ENCODE peak calls at places on chromosomes 5 and 9, in nine cellular contexts. One of them, this sample, is unnamed.

GRCh38 chr9:25374281-25374680 is 304.0 kb downstream of the TUSC1 start:
- DNase-seq in uterus: no peak
- DNase-seq in ovary: no peak
- DNase-seq in right lobe of liver: no peak
- DNase-seq in heart left ventricle: no peak
- DNase-seq in transverse colon: no peak
- DNase-seq in tibial nerve: no peak
- DNase-seq in sigmoid colon: no peak
- DNase-seq in body of pancreas: no peak
- DNase-seq in this sample: no peak

GRCh38 chr9:136787690-136788400 is 3.3 kb upstream of the TMEM141 start:
- DNase-seq in uterus: peak; percentile 64
- DNase-seq in ovary: peak; percentile 75
- DNase-seq in right lobe of liver: peak; percentile 76
- DNase-seq in heart left ventricle: peak; percentile 69
- DNase-seq in transverse colon: peak; percentile 77
- DNase-seq in tibial nerve: peak; percentile 77
- DNase-seq in sigmoid colon: peak; percentile 86
- DNase-seq in body of pancreas: peak; percentile 71
- DNase-seq in this sample: no peak

GRCh38 chr9:89564257-89564878 is 40.4 kb upstream of the GADD45G start:
- DNase-seq in uterus: no peak
- DNase-seq in ovary: no peak
- DNase-seq in right lobe of liver: no peak
- DNase-seq in heart left ventricle: no peak
- DNase-seq in transverse colon: no peak
- DNase-seq in tibial nerve: no peak
- DNase-seq in sigmoid colon: no peak
- DNase-seq in body of pancreas: no peak
- DNase-seq in this sample: no peak

GRCh38 chr5:171666815-171667214 is 118.8 kb upstream of the SMIM23 start:
- DNase-seq in uterus: no peak
- DNase-seq in ovary: no peak
- DNase-seq in right lobe of liver: no peak
- DNase-seq in heart left ventricle: no peak
- DNase-seq in transverse colon: no peak
- DNase-seq in tibial nerve: no peak
- DNase-seq in sigmoid colon: no peak
- DNase-seq in body of pancreas: no peak
- DNase-seq in this sample: no peak

GRCh38 chr5:161544350-161544765 is 2.2 kb downstream of the GABRB2 start:
- DNase-seq in uterus: no peak
- DNase-seq in ovary: no peak
- DNase-seq in right lobe of liver: no peak
- DNase-seq in heart left ventricle: peak; percentile 23
- DNase-seq in transverse colon: peak; percentile 33
- DNase-seq in tibial nerve: no peak
- DNase-seq in sigmoid colon: no peak
- DNase-seq in body of pancreas: peak; percentile 59
- DNase-seq in this sample: no peak

GRCh38 chr5:69368458-69369368 is 607 bp downstream of the AK6 start:
- DNase-seq in uterus: no peak
- DNase-seq in ovary: no peak
- DNase-seq in right lobe of liver: no peak
- DNase-seq in heart left ventricle: no peak
- DNase-seq in transverse colon: no peak
- DNase-seq in tibial nerve: peak; percentile 7
- DNase-seq in sigmoid colon: no peak
- DNase-seq in body of pancreas: no peak
- DNase-seq in this sample: no peak

GRCh38 chr5:7181841-7182240 is 214.1 kb upstream of the ADCY2 start:
- DNase-seq in uterus: no peak
- DNase-seq in ovary: no peak
- DNase-seq in right lobe of liver: no peak
- DNase-seq in heart left ventricle: no peak
- DNase-seq in transverse colon: peak; percentile 10
- DNase-seq in tibial nerve: no peak
- DNase-seq in sigmoid colon: no peak
- DNase-seq in body of pancreas: no peak
- DNase-seq in this sample: no peak

GRCh38 chr5:121189569-121190305 is 661.9 kb upstream of the FTMT start:
- DNase-seq in uterus: no peak
- DNase-seq in ovary: no peak
- DNase-seq in right lobe of liver: no peak
- DNase-seq in heart left ventricle: no peak
- DNase-seq in transverse colon: no peak
- DNase-seq in tibial nerve: peak; percentile 8
- DNase-seq in sigmoid colon: no peak
- DNase-seq in body of pancreas: peak; percentile 21
- DNase-seq in this sample: no peak

GRCh38 chr9:92097997-92098482 is 17.2 kb downstream of the SPTLC1 start:
- DNase-seq in uterus: peak; percentile 47
- DNase-seq in ovary: peak; percentile 71
- DNase-seq in right lobe of liver: peak; percentile 88
- DNase-seq in heart left ventricle: peak; percentile 82
- DNase-seq in transverse colon: peak; percentile 93
- DNase-seq in tibial nerve: peak; percentile 16
- DNase-seq in sigmoid colon: peak; percentile 94
- DNase-seq in body of pancreas: peak; percentile 99
- DNase-seq in this sample: no peak

GRCh38 chr9:111178361-111179043 is 140.2 kb upstream of the LPAR1 start:
- DNase-seq in uterus: no peak
- DNase-seq in ovary: no peak
- DNase-seq in right lobe of liver: no peak
- DNase-seq in heart left ventricle: no peak
- DNase-seq in transverse colon: no peak
- DNase-seq in tibial nerve: no peak
- DNase-seq in sigmoid colon: no peak
- DNase-seq in body of pancreas: no peak
- DNase-seq in this sample: no peak

GRCh38 chr5:17317499-17317898 is 100.1 kb downstream of the BASP1 start:
- DNase-seq in uterus: no peak
- DNase-seq in ovary: no peak
- DNase-seq in right lobe of liver: no peak
- DNase-seq in heart left ventricle: no peak
- DNase-seq in transverse colon: peak; percentile 17
- DNase-seq in tibial nerve: no peak
- DNase-seq in sigmoid colon: no peak
- DNase-seq in body of pancreas: no peak
- DNase-seq in this sample: no peak

GRCh38 chr5:76610196-76610595 is 13.0 kb downstream of the F2RL2 start:
- DNase-seq in uterus: no peak
- DNase-seq in ovary: no peak
- DNase-seq in right lobe of liver: no peak
- DNase-seq in heart left ventricle: no peak
- DNase-seq in transverse colon: no peak
- DNase-seq in tibial nerve: no peak
- DNase-seq in sigmoid colon: no peak
- DNase-seq in body of pancreas: no peak
- DNase-seq in this sample: no peak

GRCh38 chr5:72767289-72768010 is 49.0 kb upstream of the TNPO1 start:
- DNase-seq in uterus: no peak
- DNase-seq in ovary: no peak
- DNase-seq in right lobe of liver: peak; percentile 48
- DNase-seq in heart left ventricle: no peak
- DNase-seq in transverse colon: no peak
- DNase-seq in tibial nerve: no peak
- DNase-seq in sigmoid colon: no peak
- DNase-seq in body of pancreas: no peak
- DNase-seq in this sample: no peak

GRCh38 chr9:126532951-126533910 is 80.5 kb upstream of the LMX1B start:
- DNase-seq in uterus: no peak
- DNase-seq in ovary: no peak
- DNase-seq in right lobe of liver: no peak
- DNase-seq in heart left ventricle: no peak
- DNase-seq in transverse colon: no peak
- DNase-seq in tibial nerve: no peak
- DNase-seq in sigmoid colon: no peak
- DNase-seq in body of pancreas: no peak
- DNase-seq in this sample: no peak
- H3K27me3 ChIP-seq in uterus: peaks cover 5% of the 10 kb centered on the region
- H3K27me3 ChIP-seq in ovary: no peaks in the 10 kb centered on the region
- H3K27me3 ChIP-seq in right lobe of liver: no peaks in the 10 kb centered on the region
- H3K27me3 ChIP-seq in heart left ventricle: no peaks in the 10 kb centered on the region
- H3K27me3 ChIP-seq in transverse colon: peaks cover 55% of the 10 kb centered on the region
- H3K27me3 ChIP-seq in tibial nerve: peaks cover 47% of the 10 kb centered on the region
- H3K27me3 ChIP-seq in sigmoid colon: peaks cover 66% of the 10 kb centered on the region
- H3K27me3 ChIP-seq in body of pancreas: no peaks in the 10 kb centered on the region
- H3K27me3 ChIP-seq in this sample: no peaks in the 10 kb centered on the region

DNA sequence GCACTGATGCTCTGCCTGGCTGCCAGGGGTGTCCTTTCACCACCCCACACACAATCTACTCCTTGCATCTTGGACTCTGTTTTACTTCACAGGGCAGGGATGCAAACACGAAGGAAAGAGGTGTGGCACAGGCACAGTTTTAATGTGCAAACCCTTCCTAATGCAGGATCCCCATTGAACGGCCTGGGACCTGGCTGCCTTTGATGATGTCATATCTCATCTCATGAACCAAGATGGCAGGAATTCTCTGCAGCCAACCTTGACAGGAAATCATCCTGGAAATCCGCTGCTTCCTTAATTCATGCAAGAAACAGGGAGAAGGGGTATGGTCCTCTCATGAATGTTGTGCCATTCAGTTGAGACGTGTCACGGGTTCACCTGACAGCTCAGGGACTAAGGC is 91.4 kb downstream of the LMNB1 start:
- DNase-seq in uterus: no peak
- DNase-seq in ovary: no peak
- DNase-seq in right lobe of liver: no peak
- DNase-seq in heart left ventricle: no peak
- DNase-seq in transverse colon: no peak
- DNase-seq in tibial nerve: no peak
- DNase-seq in sigmoid colon: no peak
- DNase-seq in body of pancreas: no peak
- DNase-seq in this sample: peak; percentile 82
- TF ChIP-seq POLR2A in uterus: no peak
- TF ChIP-seq POLR2A in ovary: no peak
- TF ChIP-seq POLR2A in right lobe of liver: no peak
- TF ChIP-seq POLR2A in heart left ventricle: no peak
- TF ChIP-seq POLR2A in transverse colon: no peak
- TF ChIP-seq POLR2A in tibial nerve: no peak
- TF ChIP-seq POLR2A in sigmoid colon: no peak
- TF ChIP-seq POLR2A in body of pancreas: no peak
- TF ChIP-seq POLR2A in this sample: no peak

GRCh38 chr5:14871084-14871572 is 450 bp downstream of the ANKH start:
- DNase-seq in uterus: peak; percentile 32
- DNase-seq in ovary: peak; percentile 55
- DNase-seq in right lobe of liver: peak; percentile 40
- DNase-seq in heart left ventricle: peak; percentile 57
- DNase-seq in transverse colon: peak; percentile 41
- DNase-seq in tibial nerve: no peak
- DNase-seq in sigmoid colon: peak; percentile 68
- DNase-seq in body of pancreas: peak; percentile 41
- DNase-seq in this sample: no peak

GRCh38 chr5:14873790-14874189 is 2.2 kb upstream of the ANKH start:
- DNase-seq in uterus: no peak
- DNase-seq in ovary: no peak
- DNase-seq in right lobe of liver: peak; percentile 76
- DNase-seq in heart left ventricle: no peak
- DNase-seq in transverse colon: no peak
- DNase-seq in tibial nerve: no peak
- DNase-seq in sigmoid colon: no peak
- DNase-seq in body of pancreas: no peak
- DNase-seq in this sample: no peak

GRCh38 chr5:14872070-14872989 is 752 bp upstream of the ANKH start:
- DNase-seq in uterus: peak; percentile 58
- DNase-seq in ovary: peak; percentile 79
- DNase-seq in right lobe of liver: peak; percentile 86
- DNase-seq in heart left ventricle: peak; percentile 87
- DNase-seq in transverse colon: peak; percentile 85
- DNase-seq in tibial nerve: peak; percentile 70
- DNase-seq in sigmoid colon: peak; percentile 87
- DNase-seq in body of pancreas: peak; percentile 64
- DNase-seq in this sample: no peak

GRCh38 chr5:14871573-14872069 is at the start of gene ANKH:
- DNase-seq in uterus: peak; percentile 78
- DNase-seq in ovary: peak; percentile 88
- DNase-seq in right lobe of liver: peak; percentile 88
- DNase-seq in heart left ventricle: peak; percentile 90
- DNase-seq in transverse colon: peak; percentile 87
- DNase-seq in tibial nerve: peak; percentile 44
- DNase-seq in sigmoid colon: peak; percentile 88
- DNase-seq in body of pancreas: peak; percentile 85
- DNase-seq in this sample: no peak

GRCh38 chr5:14873093-14873492 is 1.5 kb upstream of the ANKH start:
- DNase-seq in uterus: no peak
- DNase-seq in ovary: no peak
- DNase-seq in right lobe of liver: no peak
- DNase-seq in heart left ventricle: no peak
- DNase-seq in transverse colon: no peak
- DNase-seq in tibial nerve: no peak
- DNase-seq in sigmoid colon: no peak
- DNase-seq in body of pancreas: no peak
- DNase-seq in this sample: no peak
- H3K27me3 ChIP-seq in uterus: no peaks in the 10 kb centered on the region
- H3K27me3 ChIP-seq in ovary: no peaks in the 10 kb centered on the region
- H3K27me3 ChIP-seq in right lobe of liver: no peaks in the 10 kb centered on the region
- H3K27me3 ChIP-seq in heart left ventricle: no peaks in the 10 kb centered on the region
- H3K27me3 ChIP-seq in transverse colon: no peaks in the 10 kb centered on the region
- H3K27me3 ChIP-seq in tibial nerve: no peaks in the 10 kb centered on the region
- H3K27me3 ChIP-seq in sigmoid colon: no peaks in the 10 kb centered on the region
- H3K27me3 ChIP-seq in body of pancreas: no peaks in the 10 kb centered on the region
- H3K27me3 ChIP-seq in this sample: no peaks in the 10 kb centered on the region

DNA sequence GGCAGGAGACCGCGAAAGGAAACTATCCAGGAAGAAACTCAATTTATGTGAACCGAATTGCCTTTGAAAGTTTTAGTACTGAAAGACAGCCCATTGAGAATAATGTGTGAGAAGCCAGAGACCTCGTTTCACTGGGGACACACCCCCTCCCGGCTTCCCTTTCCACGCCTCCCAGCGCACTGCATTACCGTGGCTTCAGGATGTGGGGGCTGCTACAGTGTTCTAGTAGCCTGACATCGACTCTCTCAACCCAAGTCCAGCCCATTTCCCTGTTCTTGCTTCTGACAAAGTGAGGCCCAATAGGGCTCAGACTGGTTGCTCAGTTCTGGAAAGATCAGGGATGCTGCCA is 3.5 kb downstream of the PAX5 start:
- DNase-seq in uterus: no peak
- DNase-seq in ovary: no peak
- DNase-seq in right lobe of liver: no peak
- DNase-seq in heart left ventricle: no peak
- DNase-seq in transverse colon: no peak
- DNase-seq in tibial nerve: no peak
- DNase-seq in sigmoid colon: no peak
- DNase-seq in body of pancreas: no peak
- DNase-seq in this sample: no peak
- TF ChIP-seq POLR2A in uterus: no peak
- TF ChIP-seq POLR2A in ovary: no peak
- TF ChIP-seq POLR2A in right lobe of liver: no peak
- TF ChIP-seq POLR2A in heart left ventricle: no peak
- TF ChIP-seq POLR2A in transverse colon: no peak
- TF ChIP-seq POLR2A in tibial nerve: no peak
- TF ChIP-seq POLR2A in sigmoid colon: no peak
- TF ChIP-seq POLR2A in body of pancreas: no peak
- TF ChIP-seq POLR2A in this sample: no peak

This sample was measured in esophagus muscularis mucosa.